ENCODE peak calls at places on chromosomes 11 and 22, in eight cellular contexts. One of them, this sample, is unnamed.

GRCh38 chr11:34719303-34719848 is 98.5 kb downstream of the EHF start:
- DNase-seq in LoVo: no peak
- DNase-seq in non-pigmented ciliary epithelial cell: no peak
- DNase-seq in CD8-positive, alpha-beta memory T cell: no peak
- DNase-seq in ureter: no peak
- DNase-seq in Right ventricle myocardium superior: no peak
- DNase-seq in astrocyte of the hippocampus: no peak
- DNase-seq in endothelial cell: no peak
- DNase-seq in this sample: no peak

GRCh38 chr22:39815882-39816395 is 77.6 kb downstream of the ENTHD1 start:
- DNase-seq in LoVo: no peak
- DNase-seq in ureter: no peak
- DNase-seq in endothelial cell: no peak
- DNase-seq in astrocyte of the hippocampus: no peak
- DNase-seq in CD8-positive, alpha-beta memory T cell: no peak
- DNase-seq in Right ventricle myocardium superior: no peak
- DNase-seq in non-pigmented ciliary epithelial cell: no peak
- DNase-seq in this sample: peak

GRCh38 chr11:6067502-6067901 is 36.9 kb upstream of the OR56A1 start:
- DNase-seq in astrocyte of the hippocampus: no peak
- DNase-seq in endothelial cell: no peak
- DNase-seq in Right ventricle myocardium superior: no peak
- DNase-seq in CD8-positive, alpha-beta memory T cell: no peak
- DNase-seq in non-pigmented ciliary epithelial cell: no peak
- DNase-seq in LoVo: no peak
- DNase-seq in ureter: no peak
- DNase-seq in this sample: no peak

GRCh38 chr22:37609240-37610152 is 862 bp downstream of the GGA1 start:
- DNase-seq in CD8-positive, alpha-beta memory T cell: no peak
- DNase-seq in endothelial cell: no peak
- DNase-seq in LoVo: no peak
- DNase-seq in Right ventricle myocardium superior: no peak
- DNase-seq in non-pigmented ciliary epithelial cell: no peak
- DNase-seq in ureter: no peak
- DNase-seq in astrocyte of the hippocampus: no peak
- DNase-seq in this sample: peak

GRCh38 chr22:17106161-17106784 is 14.9 kb downstream of the TMEM121B start:
- DNase-seq in LoVo: no peak
- DNase-seq in CD8-positive, alpha-beta memory T cell: no peak
- DNase-seq in astrocyte of the hippocampus: no peak
- DNase-seq in Right ventricle myocardium superior: peak
- DNase-seq in endothelial cell: no peak
- DNase-seq in ureter: no peak
- DNase-seq in non-pigmented ciliary epithelial cell: no peak
- DNase-seq in this sample: peak

GRCh38 chr22:35900483-35901168 is 128.0 kb downstream of the RBFOX2 start:
- DNase-seq in LoVo: no peak
- DNase-seq in endothelial cell: no peak
- DNase-seq in non-pigmented ciliary epithelial cell: no peak
- DNase-seq in astrocyte of the hippocampus: peak
- DNase-seq in ureter: no peak
- DNase-seq in CD8-positive, alpha-beta memory T cell: no peak
- DNase-seq in Right ventricle myocardium superior: no peak
- DNase-seq in this sample: no peak

GRCh38 chr22:38218661-38219331 is 17.0 kb downstream of the MAFF start:
- DNase-seq in endothelial cell: peak
- DNase-seq in ureter: peak
- DNase-seq in non-pigmented ciliary epithelial cell: peak
- DNase-seq in LoVo: peak
- DNase-seq in Right ventricle myocardium superior: peak
- DNase-seq in CD8-positive, alpha-beta memory T cell: peak
- DNase-seq in astrocyte of the hippocampus: peak
- DNase-seq in this sample: no peak

GRCh38 chr11:80239217-80239616 is 798.4 kb upstream of the TENM4 start:
- DNase-seq in endothelial cell: no peak
- DNase-seq in CD8-positive, alpha-beta memory T cell: no peak
- DNase-seq in astrocyte of the hippocampus: no peak
- DNase-seq in LoVo: no peak
- DNase-seq in ureter: no peak
- DNase-seq in Right ventricle myocardium superior: no peak
- DNase-seq in non-pigmented ciliary epithelial cell: no peak
- DNase-seq in this sample: no peak

GRCh38 chr22:32327066-32327465 is 30.6 kb upstream of the RFPL3 start:
- DNase-seq in astrocyte of the hippocampus: no peak
- DNase-seq in CD8-positive, alpha-beta memory T cell: no peak
- DNase-seq in LoVo: peak
- DNase-seq in non-pigmented ciliary epithelial cell: no peak
- DNase-seq in ureter: peak
- DNase-seq in endothelial cell: no peak
- DNase-seq in Right ventricle myocardium superior: no peak
- DNase-seq in this sample: no peak

GRCh38 chr11:8100151-8100550 is 19.1 kb downstream of the TUB start:
- DNase-seq in CD8-positive, alpha-beta memory T cell: no peak
- DNase-seq in Right ventricle myocardium superior: no peak
- DNase-seq in ureter: peak
- DNase-seq in non-pigmented ciliary epithelial cell: no peak
- DNase-seq in astrocyte of the hippocampus: no peak
- DNase-seq in endothelial cell: no peak
- DNase-seq in LoVo: no peak
- DNase-seq in this sample: no peak

GRCh38 chr22:47775686-47776085 is 1013.2 kb downstream of the TBC1D22A start:
- DNase-seq in CD8-positive, alpha-beta memory T cell: no peak
- DNase-seq in endothelial cell: no peak
- DNase-seq in non-pigmented ciliary epithelial cell: no peak
- DNase-seq in LoVo: no peak
- DNase-seq in Right ventricle myocardium superior: no peak
- DNase-seq in astrocyte of the hippocampus: no peak
- DNase-seq in ureter: no peak
- DNase-seq in this sample: no peak

GRCh38 chr11:71139516-71140205 is 112.7 kb downstream of the SHANK2 start:
- DNase-seq in astrocyte of the hippocampus: peak
- DNase-seq in LoVo: no peak
- DNase-seq in ureter: peak
- DNase-seq in CD8-positive, alpha-beta memory T cell: no peak
- DNase-seq in non-pigmented ciliary epithelial cell: no peak
- DNase-seq in endothelial cell: no peak
- DNase-seq in Right ventricle myocardium superior: peak
- DNase-seq in this sample: no peak

GRCh38 chr11:115168229-115168671 is 336.0 kb downstream of the CADM1 start:
- DNase-seq in endothelial cell: no peak
- DNase-seq in ureter: no peak
- DNase-seq in CD8-positive, alpha-beta memory T cell: no peak
- DNase-seq in Right ventricle myocardium superior: no peak
- DNase-seq in astrocyte of the hippocampus: peak
- DNase-seq in LoVo: no peak
- DNase-seq in non-pigmented ciliary epithelial cell: no peak
- DNase-seq in this sample: no peak

GRCh38 chr11:131025020-131025419 is 108.7 kb upstream of the SNX19 start:
- DNase-seq in Right ventricle myocardium superior: no peak
- DNase-seq in astrocyte of the hippocampus: peak
- DNase-seq in LoVo: no peak
- DNase-seq in ureter: no peak
- DNase-seq in endothelial cell: peak
- DNase-seq in CD8-positive, alpha-beta memory T cell: no peak
- DNase-seq in non-pigmented ciliary epithelial cell: peak
- DNase-seq in this sample: no peak

GRCh38 chr22:17199131-17199731 is 20.0 kb downstream of the ADA2 start:
- DNase-seq in non-pigmented ciliary epithelial cell: no peak
- DNase-seq in endothelial cell: peak
- DNase-seq in CD8-positive, alpha-beta memory T cell: no peak
- DNase-seq in Right ventricle myocardium superior: peak
- DNase-seq in astrocyte of the hippocampus: peak
- DNase-seq in ureter: no peak
- DNase-seq in LoVo: no peak
- DNase-seq in this sample: no peak

GRCh38 chr11:46361283-46362145 is 14.3 kb downstream of the DGKZ start:
- DNase-seq in ureter: peak
- DNase-seq in non-pigmented ciliary epithelial cell: no peak
- DNase-seq in CD8-positive, alpha-beta memory T cell: peak
- DNase-seq in Right ventricle myocardium superior: peak
- DNase-seq in astrocyte of the hippocampus: peak
- DNase-seq in endothelial cell: no peak
- DNase-seq in LoVo: no peak
- DNase-seq in this sample: peak

This sample was measured in Kasumi-1.